ENCODE peak calls at places on chromosomes 12 and 14, in five cellular contexts. V is IMR-90, M is H7, N is epithelial cell of esophagus, I is heart right ventricle. X is an unnamed sample.

GRCh38 chr14:104877806-104878550 is 12.9 kb downstream of the CEP170B start:
- DNase-seq in V (no peak), N (no peak), I (peak; percentile 7), M (peak; percentile 57), X (no peak)

GRCh38 chr12:90621927-90622326 is 333.0 kb downstream of the CCER1 start:
- DNase-seq in I (no peak), N (peak; percentile 66), V (peak; percentile 78), M (no peak), X (peak; percentile 30)

GRCh38 chr12:123269395-123269892 is 2.2 kb downstream of the CDK2AP1 start:
- DNase-seq in N (peak; percentile 48), V (peak; percentile 61), M (peak; percentile 95), I (peak; percentile 72), X (peak; percentile 65)

GRCh38 chr12:70077441-70077840 is 165.8 kb upstream of the CNOT2 start:
- DNase-seq in N (no peak), I (no peak), V (no peak), M (no peak), X (no peak)

GRCh38 chr14:99731536-99732435 is 47.7 kb downstream of the CYP46A1 start:
- DNase-seq in I (no peak), M (no peak), V (no peak), N (no peak), X (no peak)

GRCh38 chr12:115135800-115136211 is 451.8 kb upstream of the TBX3 start:
- DNase-seq in V (peak; percentile 49), M (no peak), N (no peak), I (peak; percentile 74), X (peak; percentile 45)

GRCh38 chr12:19689226-19689625 is 249.9 kb downstream of the AEBP2 start:
- DNase-seq in I (no peak), V (no peak), M (no peak), N (no peak), X (no peak)

GRCh38 chr12:107759410-107759809 is 1.5 kb downstream of the PRDM4 start:
- DNase-seq in N (peak; percentile 87), M (no peak), I (no peak), V (peak; percentile 90), X (peak; percentile 79)

GRCh38 chr12:58174316-58174715 is 232.9 kb downstream of the ATP23 start:
- DNase-seq in N (no peak), V (no peak), I (no peak), M (no peak), X (no peak)

GRCh38 chr14:34926552-34926951 is 51.4 kb upstream of the BAZ1A start:
- DNase-seq in I (no peak), M (no peak), V (peak; percentile 56), N (no peak), X (peak; percentile 52)

GRCh38 chr14:88904864-88905263 is 80.4 kb downstream of the TTC8 start:
- DNase-seq in V (peak; percentile 44), N (no peak), I (no peak), M (no peak), X (peak; percentile 92)

GRCh38 chr14:92494512-92494911 is 19.1 kb upstream of the RIN3 start:
- DNase-seq in V (no peak), M (no peak), I (no peak), N (no peak), X (no peak)

GRCh38 chr14:31420013-31420318 is 384 bp downstream of the HEATR5A start:
- DNase-seq in M (peak; percentile 84), I (peak; percentile 72), V (no peak), N (peak; percentile 49), X (no peak)

GRCh38 chr12:19287302-19287701 is 152.0 kb upstream of the AEBP2 start:
- DNase-seq in I (no peak), M (no peak), N (no peak), V (no peak), X (no peak)

GRCh38 chr14:32702571-32702970 is 236.1 kb upstream of the NPAS3 start:
- DNase-seq in N (peak; percentile 35), V (no peak), I (peak; percentile 38), M (peak; percentile 2), X (peak; percentile 59)

GRCh38 chr14:36438883-36439282 is 81.1 kb downstream of the NKX2-1 start:
- DNase-seq in M (no peak), V (no peak), I (no peak), N (no peak), X (no peak)

GRCh38 chr14:79516009-79516408 is 695.3 kb downstream of the DIO2 start:
- DNase-seq in N (no peak), M (no peak), V (no peak), I (no peak), X (no peak)

GRCh38 chr12:65609359-65609771 is 214.9 kb upstream of the HMGA2 start:
- DNase-seq in V (peak; percentile 93), I (no peak), N (peak; percentile 82), M (no peak), X (peak; percentile 84)

GRCh38 chr12:129753596-129753995 is 150.2 kb downstream of the TMEM132D start:
- DNase-seq in V (no peak), I (no peak), N (no peak), M (no peak), X (peak; percentile 82)

GRCh38 chr12:76543831-76544347 is 15.7 kb downstream of the OSBPL8 start:
- DNase-seq in M (no peak), N (no peak), V (no peak), I (no peak), X (no peak)

GRCh38 chr12:24919346-24920001 is 29.4 kb downstream of the BCAT1 start:
- DNase-seq in I (no peak), N (no peak), M (no peak), V (no peak), X (no peak)

GRCh38 chr14:101187816-101188570 is 284.5 kb upstream of the RTL1 start:
- DNase-seq in N (no peak), V (no peak), M (peak; percentile 66), I (no peak), X (no peak)

GRCh38 chr12:54394281-54394719 is 9.8 kb upstream of the ZNF385A start:
- DNase-seq in I (no peak), V (peak; percentile 56), N (peak; percentile 74), M (peak; percentile 80), X (peak; percentile 14)

GRCh38 chr12:108563135-108563803 is 873 bp downstream of the ISCU start:
- DNase-seq in V (peak; percentile 88), M (peak; percentile 92), N (peak; percentile 87), I (peak; percentile 75), X (peak; percentile 67)

GRCh38 chr14:88993946-88994345 is 169.5 kb downstream of the TTC8 start:
- DNase-seq in V (peak; percentile 76), M (no peak), N (peak; percentile 79), I (no peak), X (peak; percentile 87)

GRCh38 chr14:99628832-99629618 is 15.9 kb upstream of the HHIPL1 start:
- DNase-seq in V (peak; percentile 59), N (peak; percentile 76), I (peak; percentile 79), M (peak; percentile 96), X (no peak)

GRCh38 chr12:50579757-50580267 is 75.0 kb downstream of the DIP2B start:
- DNase-seq in I (no peak), N (peak; percentile 77), M (no peak), V (peak; percentile 60), X (peak; percentile 51)
- H3K4me3 ChIP-seq in I (no peak overlapping the region), N (no peak overlapping the region), M (no peak overlapping the region), V (no peak overlapping the region), X (no peak overlapping the region)

GRCh38 chr12:133180669-133181068 is 626 bp upstream of the ZNF268 start:
- DNase-seq in N (no peak), I (no peak), V (no peak), M (no peak), X (no peak)

GRCh38 chr12:133181238-133181959 is at the start of gene ZNF268:
- DNase-seq in N (peak; percentile 92), V (peak; percentile 89), I (peak; percentile 92), M (peak; percentile 95), X (peak; percentile 78)
- H3K4me3 ChIP-seq in N (peak within 1 kb of the TSS; percentile 99), V (peak within 1 kb of the TSS; percentile 94), I (peak within 1 kb of the TSS; percentile 89), M (peak within 1 kb of the TSS; percentile 87), X (peak within 1 kb of the TSS; percentile 88)

GRCh38 chr12:40271981-40272664 is 47.3 kb downstream of the LRRK2 start:
- DNase-seq in V (no peak), N (no peak), I (no peak), M (no peak), X (no peak)
- H3K4me3 ChIP-seq in V (no peak overlapping the region), N (no peak overlapping the region), I (no peak overlapping the region), M (no peak overlapping the region), X (no peak overlapping the region)

GRCh38 chr14:81533212-81533535 is 479 bp downstream of the SEL1L start:
- DNase-seq in N (no peak), V (no peak), M (peak; percentile 10), I (no peak), X (no peak)

GRCh38 chr14:81534510-81535074 is 939 bp upstream of the SEL1L start:
- DNase-seq in M (no peak), V (no peak), I (no peak), N (no peak), X (no peak)

GRCh38 chr14:81533536-81534343 is at the start of gene SEL1L:
- DNase-seq in N (peak; percentile 100), I (peak; percentile 99), V (peak; percentile 99), M (peak; percentile 93), X (peak; percentile 99)

GRCh38 chr14:81525129-81525528 is 8.5 kb downstream of the SEL1L start:
- DNase-seq in I (no peak), M (no peak), N (no peak), V (no peak), X (no peak)

DNA sequence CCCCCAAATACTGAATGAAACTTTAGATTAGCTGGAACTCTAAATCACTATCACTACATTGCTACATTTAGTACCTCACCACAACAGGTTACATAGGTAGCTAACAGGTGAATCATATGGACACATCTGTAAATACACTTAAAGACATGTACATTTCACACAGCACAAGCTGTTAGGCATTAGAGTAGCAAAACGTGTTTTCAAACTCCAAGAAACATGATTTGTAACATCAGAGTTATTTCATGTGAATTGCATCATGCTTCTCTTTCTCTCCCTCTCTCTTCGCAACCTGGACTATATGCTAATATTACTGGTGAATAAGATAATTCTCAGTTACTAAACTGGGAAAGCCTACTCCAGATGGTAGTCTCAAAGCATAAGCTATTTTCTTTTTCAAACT is 4.3 kb downstream of the SEL1L start:
- DNase-seq in N (peak; percentile 60), V (peak; percentile 63), I (no peak), M (no peak), X (no peak)
- H3K4me3 ChIP-seq in N (no peak overlapping the region), V (no peak overlapping the region), I (no peak overlapping the region), M (no peak overlapping the region), X (no peak overlapping the region)

GRCh38 chr12:6957151-6957701 is 6.1 kb downstream of the PTPN6 start:
- DNase-seq in V (no peak), I (no peak), M (no peak), N (no peak), X (no peak)

GRCh38 chr12:6954754-6955461 is 3.8 kb downstream of the PTPN6 start:
- DNase-seq in I (no peak), M (no peak), V (no peak), N (no peak), X (no peak)

GRCh38 chr12:6954316-6954710 is 3.2 kb downstream of the PTPN6 start:
- DNase-seq in I (no peak), M (no peak), V (no peak), N (no peak), X (no peak)

GRCh38 chr12:6956332-6956727 is 5.2 kb downstream of the PTPN6 start:
- DNase-seq in I (no peak), M (no peak), V (no peak), N (no peak), X (no peak)

GRCh38 chr12:6955462-6956331 is 4.5 kb downstream of the PTPN6 start:
- DNase-seq in M (no peak), I (no peak), V (no peak), N (no peak), X (no peak)
- H3K4me3 ChIP-seq in M (no peak overlapping the region), I (no peak overlapping the region), V (no peak overlapping the region), N (no peak overlapping the region), X (no peak overlapping the region)